ENCODE peak calls at places on chromosome 5, in six cellular contexts. S is mesendoderm, L is IMR-90, A is neuronal stem cell, D is H1, W is trophoblast cell. U is an unnamed sample.

GRCh38 chr5:111197523-111197922 is 26.7 kb upstream of the CAMK4 start:
- DNase-seq in S (peak; percentile 19), L (no peak), A (no peak), D (no peak), W (no peak), U (peak; percentile 48)

GRCh38 chr5:126373621-126374416 is 49.4 kb upstream of the GRAMD2B start:
- DNase-seq in S (no peak), L (no peak), A (no peak), D (no peak), W (peak; percentile 78), U (peak; percentile 63)

GRCh38 chr5:72817076-72817476 is 615 bp downstream of the TNPO1 start:
- DNase-seq in S (no peak), L (peak; percentile 88), A (no peak), D (no peak), W (peak; percentile 37), U (peak; percentile 86)

GRCh38 chr5:143536364-143536763 is 132.9 kb upstream of the NR3C1 start:
- DNase-seq in S (peak; percentile 68), L (peak; percentile 99), A (no peak), D (no peak), W (peak; percentile 83), U (peak; percentile 89)

GRCh38 chr5:669842-670395 is 23.2 kb downstream of the TPPP start:
- DNase-seq in S (no peak), L (no peak), A (no peak), D (no peak), W (peak; percentile 79), U (no peak)

GRCh38 chr5:52989025-52989780 is at the start of gene ITGA2:
- DNase-seq in S (peak; percentile 62), L (peak; percentile 40), A (peak; percentile 39), D (no peak), W (peak; percentile 5), U (peak; percentile 65)

GRCh38 chr5:76270214-76270613 is 132.9 kb upstream of the IQGAP2 start:
- DNase-seq in S (no peak), L (peak; percentile 4), A (no peak), D (no peak), W (peak; percentile 6), U (peak; percentile 8)

GRCh38 chr5:179375966-179376365 is 30.7 kb upstream of the ADAMTS2 start:
- DNase-seq in S (no peak), L (no peak), A (no peak), D (no peak), W (no peak), U (no peak)

GRCh38 chr5:6713274-6714181 is at the start of gene TENT4A:
- DNase-seq in S (no peak), L (no peak), A (no peak), D (no peak), W (no peak), U (no peak)

GRCh38 chr5:1805326-1805725 is 4.1 kb downstream of the NDUFS6 start:
- DNase-seq in S (no peak), L (no peak), A (no peak), D (no peak), W (no peak), U (no peak)

GRCh38 chr5:1538741-1539392 is 15.1 kb upstream of the LPCAT1 start:
- DNase-seq in S (no peak), L (no peak), A (no peak), D (no peak), W (no peak), U (no peak)

GRCh38 chr5:124741711-124742496 is 4.5 kb downstream of the ZNF608 start:
- DNase-seq in S (peak; percentile 92), L (peak; percentile 83), A (peak; percentile 84), D (no peak), W (no peak), U (peak; percentile 93)

GRCh38 chr5:140916325-140916724 is 9.8 kb upstream of the PCDHAC1 start:
- DNase-seq in S (no peak), L (no peak), A (no peak), D (no peak), W (no peak), U (no peak)

GRCh38 chr5:17004441-17005086 is 68.5 kb upstream of the MYO10 start:
- DNase-seq in S (no peak), L (no peak), A (no peak), D (no peak), W (no peak), U (no peak)

GRCh38 chr5:93930098-93930497 is 188.7 kb upstream of the POU5F2 start:
- DNase-seq in S (no peak), L (no peak), A (no peak), D (no peak), W (no peak), U (no peak)

GRCh38 chr5:159463590-159464321 is 133.5 kb upstream of the IL12B start:
- DNase-seq in S (peak; percentile 73), L (peak; percentile 35), A (no peak), D (no peak), W (peak; percentile 32), U (peak; percentile 44)

GRCh38 chr5:93611900-93612898 is 29.2 kb downstream of the NR2F1 start:
- DNase-seq in S (peak; percentile 72), L (peak; percentile 43), A (no peak), D (no peak), W (peak; percentile 96), U (peak; percentile 59)

GRCh38 chr5:38601133-38601842 is 44.8 kb upstream of the LIFR start:
- DNase-seq in S (no peak), L (no peak), A (no peak), D (no peak), W (no peak), U (no peak)

GRCh38 chr5:167820266-167820988 is 471.0 kb upstream of the WWC1 start:
- DNase-seq in S (peak; percentile 65), L (no peak), A (no peak), D (no peak), W (no peak), U (no peak)

GRCh38 chr5:56447232-56447631 is 214.1 kb upstream of the ANKRD55 start:
- DNase-seq in S (no peak), L (peak; percentile 10), A (no peak), D (no peak), W (peak; percentile 87), U (no peak)

GRCh38 chr5:96997265-96997859 is 61.5 kb downstream of the LNPEP start:
- DNase-seq in S (peak; percentile 54), L (peak; percentile 63), A (peak; percentile 14), D (no peak), W (no peak), U (peak; percentile 58)

GRCh38 chr5:98770911-98771322 is 2.5 kb upstream of the RGMB start:
- DNase-seq in S (no peak), L (peak; percentile 40), A (peak; percentile 44), D (no peak), W (no peak), U (no peak)

GRCh38 chr5:32013658-32014057 is 160.5 kb downstream of the GOLPH3 start:
- DNase-seq in S (peak; percentile 77), L (no peak), A (no peak), D (no peak), W (no peak), U (no peak)

GRCh38 chr5:114665551-114665950 is 303.7 kb downstream of the KCNN2 start:
- DNase-seq in S (no peak), L (no peak), A (peak; percentile 1), D (no peak), W (no peak), U (no peak)

GRCh38 chr5:134463176-134463720 is 51.6 kb upstream of the CDKN2AIPNL start:
- DNase-seq in S (no peak), L (no peak), A (no peak), D (no peak), W (no peak), U (no peak)

DNA sequence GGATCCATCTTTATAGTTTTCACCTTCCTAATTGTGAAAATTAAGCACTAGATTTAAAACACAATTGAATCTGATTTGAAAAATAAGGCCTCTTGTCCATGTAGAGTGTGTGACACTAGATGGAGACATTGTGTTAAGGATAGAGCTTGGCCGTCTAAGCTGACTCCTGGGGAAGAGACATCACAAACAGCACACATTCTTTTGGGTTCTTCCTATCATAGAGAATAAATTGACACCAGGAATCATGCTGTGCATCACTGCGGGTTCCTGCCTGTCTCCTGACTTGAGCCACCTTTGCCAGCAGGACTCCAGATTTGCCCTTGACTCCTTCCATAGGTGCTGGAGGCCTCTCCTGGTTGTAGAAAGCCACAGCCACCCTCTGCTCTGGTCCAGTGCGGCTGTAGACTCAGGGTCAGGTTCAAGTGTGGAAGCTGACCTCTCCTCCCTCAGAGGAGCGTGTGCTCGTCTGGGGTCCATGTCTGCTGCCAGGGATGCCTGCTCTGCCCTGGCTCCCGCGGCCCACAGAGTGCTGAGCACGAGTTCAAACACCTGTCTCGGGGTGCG is 11.2 kb downstream of the ROPN1L start:
- DNase-seq in S (peak; percentile 89), L (peak; percentile 95), A (peak; percentile 49), D (no peak), W (peak; percentile 31), U (peak; percentile 84)
- H3K9ac ChIP-seq in S (no peak overlapping the region), L (no peak overlapping the region), A (peak overlapping the region; percentile 15), D (no peak overlapping the region), W (no peak overlapping the region), U (peak overlapping the region; percentile 13)

GRCh38 chr5:35161637-35162248 is 68.5 kb downstream of the PRLR start:
- DNase-seq in S (no peak), L (no peak), A (no peak), D (no peak), W (no peak), U (no peak)

GRCh38 chr5:35162848-35163770 is 67.2 kb downstream of the PRLR start:
- DNase-seq in S (no peak), L (no peak), A (no peak), D (no peak), W (no peak), U (no peak)

GRCh38 chr5:35160486-35161116 is 69.7 kb downstream of the PRLR start:
- DNase-seq in S (peak; percentile 90), L (no peak), A (no peak), D (no peak), W (no peak), U (no peak)

GRCh38 chr5:35166043-35166442 is 64.2 kb downstream of the PRLR start:
- DNase-seq in S (no peak), L (no peak), A (no peak), D (no peak), W (no peak), U (no peak)

DNA sequence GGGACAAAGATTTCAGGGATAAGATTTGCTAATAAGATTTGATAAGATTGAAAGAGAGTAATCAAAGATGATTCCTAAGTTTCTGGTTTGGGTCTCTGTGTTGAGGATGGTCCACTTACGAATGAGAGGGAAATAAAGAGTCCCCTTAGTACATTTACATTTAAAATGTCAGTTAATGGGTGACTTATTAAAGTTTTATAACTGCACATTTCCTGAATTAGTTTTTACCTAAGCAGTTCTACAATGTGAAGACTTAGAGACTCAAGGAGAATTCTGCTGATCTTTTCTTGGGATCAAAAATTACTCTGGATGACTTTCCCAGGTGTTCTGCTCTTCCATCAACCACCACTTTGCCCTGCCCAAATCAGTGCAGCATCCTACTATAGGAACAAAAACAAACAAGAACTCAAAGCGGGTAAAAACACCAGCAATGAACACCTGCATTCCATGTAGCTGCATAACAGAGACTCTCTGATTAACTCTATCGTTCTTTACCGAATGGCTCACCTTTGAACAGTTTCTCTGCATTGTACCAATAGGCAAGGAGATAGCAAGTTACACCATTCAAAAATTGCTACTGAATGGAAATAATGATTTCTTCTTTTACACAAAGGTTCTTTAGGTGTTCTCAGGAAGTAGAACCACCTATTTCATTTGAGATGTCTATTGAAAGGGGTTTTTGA is 65.3 kb downstream of the PRLR start:
- DNase-seq in S (no peak), L (no peak), A (no peak), D (no peak), W (no peak), U (no peak)
- H3K4ac ChIP-seq in S (no peak overlapping the region), L (no peak overlapping the region), A (no peak overlapping the region), D (no peak overlapping the region), W (no peak overlapping the region), U (no peak overlapping the region)

GRCh38 chr5:90477073-90477472 is 2.4 kb downstream of the POLR3G start:
- DNase-seq in S (peak; percentile 87), L (no peak), A (no peak), D (peak; percentile 61), W (no peak), U (peak; percentile 21)
- H3K4me3 ChIP-seq in S (no peak overlapping the region), L (no peak overlapping the region), A (no peak overlapping the region), D (peak overlapping the region; percentile 11), W (no peak overlapping the region), U (peak overlapping the region; percentile 40)

GRCh38 chr5:171863928-171864327 is 78.3 kb downstream of the SMIM23 start:
- DNase-seq in S (no peak), L (peak; percentile 84), A (no peak), D (no peak), W (peak; percentile 82), U (peak; percentile 52)
- H3K9ac ChIP-seq in S (no peak overlapping the region), L (no peak overlapping the region), A (no peak overlapping the region), D (no peak overlapping the region), W (no peak overlapping the region), U (peak overlapping the region; percentile 69)

U was measured in mesenchymal stem cell.